ENCODE peak calls at places on chromosomes 7 and 10, in eight cellular contexts. L is sigmoid colon, E is endothelial cell of umbilical vein, Y is GM12891, C is HCT116, X is adrenal gland, D is A549, U is uterus. Q is an unnamed sample.

GRCh38 chr10:8183241-8183704 is 128.8 kb downstream of the GATA3 start:
- DNase-seq in U (no peak), E (no peak), C (no peak), L (no peak), Y (no peak), X (no peak), D (no peak), Q (no peak)

GRCh38 chr7:26135551-26135950 is 16.4 kb upstream of the NFE2L3 start:
- DNase-seq in L (no peak), E (no peak), Y (no peak), X (no peak), U (no peak), C (no peak), D (no peak), Q (no peak)

GRCh38 chr7:45259966-45260646 is 102.5 kb downstream of the RAMP3 start:
- DNase-seq in X (peak; percentile 68), U (peak; percentile 43), L (no peak), E (peak; percentile 39), Y (peak; percentile 67), D (peak; percentile 39), C (peak; percentile 31), Q (peak; percentile 70)

GRCh38 chr7:130491841-130492518 is at the start of gene MEST:
- DNase-seq in Y (no peak), L (no peak), C (no peak), U (no peak), E (peak; percentile 21), X (no peak), D (no peak), Q (peak; percentile 42)

GRCh38 chr10:128149267-128149666 is 23.0 kb upstream of the MKI67 start:
- DNase-seq in E (no peak), U (no peak), L (no peak), D (no peak), C (no peak), Y (no peak), X (no peak), Q (no peak)

GRCh38 chr10:29302499-29302898 is 13.6 kb downstream of the LYZL1 start:
- DNase-seq in U (no peak), X (no peak), C (no peak), Y (no peak), D (no peak), L (no peak), E (no peak), Q (no peak)

GRCh38 chr7:155003215-155003999 is 483 bp upstream of the PAXIP1 start:
- DNase-seq in X (peak; percentile 77), Y (peak; percentile 92), D (peak; percentile 86), L (peak; percentile 90), E (peak; percentile 71), U (peak; percentile 72), C (peak; percentile 35), Q (peak; percentile 96)

GRCh38 chr10:47245731-47246350 is 54.2 kb upstream of the GDF10 start:
- DNase-seq in E (no peak), U (no peak), X (no peak), L (peak; percentile 19), Y (no peak), C (no peak), D (no peak), Q (no peak)

GRCh38 chr7:30351724-30352123 is 67.3 kb downstream of the ZNRF2 start:
- DNase-seq in Y (no peak), D (no peak), L (no peak), E (peak; percentile 40), X (no peak), U (no peak), C (no peak), Q (no peak)

DNA sequence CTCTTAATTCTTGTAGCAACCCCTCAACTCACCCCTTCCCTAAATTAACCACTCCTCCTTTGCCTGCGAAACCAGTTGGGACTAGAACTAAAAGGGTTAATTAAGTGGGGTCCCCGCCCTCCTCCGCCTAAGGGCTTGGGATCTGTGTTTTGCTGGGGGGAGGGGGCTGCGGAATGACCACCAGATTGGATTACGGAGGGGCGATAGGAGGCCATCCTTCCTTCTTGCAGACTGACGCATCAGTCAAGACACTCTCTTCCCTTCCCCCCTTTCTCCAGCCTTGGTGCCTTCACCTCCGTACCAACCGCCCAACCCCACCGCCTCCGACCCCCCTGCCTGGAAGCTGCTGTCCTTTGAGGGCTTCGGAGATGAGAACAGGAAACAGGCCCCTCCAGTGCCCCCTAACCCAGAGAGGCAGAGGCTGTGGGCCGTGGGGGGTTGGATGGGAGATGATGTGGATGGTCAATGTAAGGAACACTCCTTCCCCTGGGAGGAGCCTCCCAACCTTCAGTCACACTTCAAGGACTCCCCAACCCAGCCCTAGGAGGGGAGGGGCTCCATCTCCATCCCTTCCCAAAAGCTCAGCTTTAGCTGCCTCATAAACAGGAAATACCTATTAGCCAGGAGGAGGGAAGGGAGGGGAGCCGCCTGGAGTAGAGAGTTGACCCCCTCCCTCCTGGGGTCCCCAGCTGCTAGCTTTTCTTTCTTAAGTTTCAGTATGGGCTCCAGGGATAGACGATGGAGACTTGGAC is 995 bp upstream of the LDB1 start:
- DNase-seq in C (no peak), D (no peak), L (peak; percentile 96), U (peak; percentile 85), Y (no peak), E (no peak), X (peak; percentile 66), Q (peak; percentile 81)
- TF ChIP-seq POLR2A in C (no peak), D (no peak), L (peak; percentile 74), U (peak; percentile 85), Y (no peak), E (no peak), X (no peak), Q (peak; percentile 13)

GRCh38 chr7:74405899-74406512 is 47.7 kb upstream of the GTF2IRD1 start:
- DNase-seq in X (no peak), C (no peak), L (peak; percentile 36), Y (no peak), E (no peak), D (no peak), U (no peak), Q (no peak)
- TF ChIP-seq POLR2A in X (no peak), C (no peak), L (no peak), Y (no peak), E (no peak), D (no peak), U (no peak), Q (no peak)

GRCh38 chr7:47044620-47045019 is 537.3 kb downstream of the TNS3 start:
- DNase-seq in Y (no peak), L (no peak), C (no peak), E (no peak), X (no peak), D (no peak), U (no peak), Q (no peak)
- TF ChIP-seq POLR2A in Y (no peak), L (no peak), C (no peak), E (no peak), X (no peak), D (no peak), U (no peak), Q (no peak)

GRCh38 chr7:156948361-156948760 is 1.2 kb upstream of the NOM1 start:
- DNase-seq in X (no peak), E (no peak), D (no peak), Y (no peak), C (no peak), L (no peak), U (no peak), Q (no peak)

GRCh38 chr7:156944876-156945275 is 4.6 kb upstream of the NOM1 start:
- DNase-seq in C (no peak), L (no peak), E (no peak), X (no peak), U (no peak), D (no peak), Y (no peak), Q (no peak)

GRCh38 chr7:156947120-156947843 is 2.2 kb upstream of the NOM1 start:
- DNase-seq in X (no peak), D (no peak), U (no peak), C (no peak), L (no peak), E (no peak), Y (no peak), Q (no peak)

GRCh38 chr7:156950381-156950858 is 908 bp downstream of the NOM1 start:
- DNase-seq in D (no peak), Y (no peak), C (no peak), U (no peak), L (no peak), E (no peak), X (no peak), Q (no peak)

DNA sequence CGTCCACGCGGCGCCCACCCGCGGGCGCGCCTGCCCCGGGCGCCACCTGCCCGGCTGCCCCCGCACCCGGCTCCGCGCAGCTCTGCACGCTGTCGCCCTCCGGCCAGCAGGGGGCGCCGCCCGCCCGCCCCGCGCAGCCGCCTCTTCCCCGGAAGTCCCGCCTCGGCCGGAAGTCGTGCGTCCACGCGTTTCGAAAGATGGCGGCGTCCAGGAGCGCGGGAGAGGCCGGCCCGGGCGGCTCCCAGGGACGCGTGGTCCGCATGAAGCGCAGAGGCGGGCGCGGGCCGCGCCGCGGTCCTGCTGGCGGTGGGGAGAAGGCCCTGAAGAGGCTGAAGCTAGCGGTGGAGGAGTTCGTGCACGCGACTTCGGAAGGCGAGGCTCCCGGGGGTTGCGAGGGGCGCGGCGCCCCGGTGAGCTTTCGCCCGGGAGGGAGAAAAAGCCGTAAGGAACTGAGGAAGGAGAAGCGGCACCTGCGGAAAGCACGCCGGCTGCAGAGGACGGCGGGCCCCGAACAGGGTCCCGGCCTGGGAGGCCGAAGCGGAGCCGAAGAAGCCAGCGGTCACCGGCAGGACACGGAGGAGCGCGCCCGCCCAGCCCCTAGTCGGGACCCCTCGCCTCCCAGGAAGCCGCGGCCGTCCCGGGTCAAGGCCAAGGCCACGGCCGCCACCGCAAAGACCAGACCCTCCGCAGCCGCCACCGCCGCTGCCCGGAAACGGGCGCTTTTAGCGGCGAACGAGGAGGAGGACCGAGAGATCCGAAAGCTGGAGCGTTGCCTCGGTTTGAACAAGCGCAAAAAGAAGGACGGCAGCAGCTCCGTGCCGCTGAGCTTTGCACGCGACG is at the start of gene NOM1:
- DNase-seq in L (peak; percentile 90), U (peak; percentile 89), X (peak; percentile 90), E (peak; percentile 80), D (peak; percentile 86), Y (peak; percentile 98), C (peak; percentile 56), Q (peak; percentile 81)
- TF ChIP-seq POLR2A in L (peak; percentile 11), U (peak; percentile 57), X (peak; percentile 46), E (peak; percentile 79), D (peak; percentile 69), Y (peak; percentile 87), C (peak; percentile 59), Q (peak; percentile 82)

Q was measured in H54.